ENCODE peak calls at places on chromosomes 4 and X, in four cellular contexts. S, M, Y and E are unnamed samples.

GRCh38 chr4:25948051-25948450 is 34.0 kb downstream of the SMIM20 start:
- DNase-seq in S (no peak), M (no peak), Y (no peak), E (no peak)

GRCh38 chr4:256492-256891 is 48.8 kb downstream of the ZNF732 start:
- DNase-seq in S (no peak), M (no peak), Y (no peak), E (no peak)

GRCh38 chr4:142404191-142404611 is 441.9 kb downstream of the INPP4B start:
- DNase-seq in S (no peak), M (no peak), Y (no peak), E (peak; percentile 24)

GRCh38 chr4:176191974-176192373 is 3.4 kb downstream of the SPATA4 start:
- DNase-seq in S (no peak), M (no peak), Y (no peak), E (no peak)

GRCh38 chrX:40132751-40133150 is 35.0 kb upstream of the BCOR start:
- DNase-seq in S (peak; percentile 77), M (peak; percentile 69), Y (peak; percentile 94), E (peak; percentile 82)

GRCh38 chr4:88818650-88819470 is 121.2 kb upstream of the NAP1L5 start:
- DNase-seq in S (peak; percentile 80), M (peak; percentile 58), Y (no peak), E (peak; percentile 41)

GRCh38 chr4:158315706-158316105 is 105.4 kb downstream of the TMEM144 start:
- DNase-seq in S (no peak), M (no peak), Y (no peak), E (no peak)

GRCh38 chr4:89306486-89307184 is 965 bp downstream of the GPRIN3 start:
- DNase-seq in S (no peak), M (no peak), Y (no peak), E (no peak)

GRCh38 chr4:37827802-37828321 is 1.4 kb downstream of the PGM2 start:
- DNase-seq in S (no peak), M (no peak), Y (no peak), E (no peak)

GRCh38 chr4:101177146-101177545 is 170.2 kb downstream of the PPP3CA start:
- DNase-seq in S (no peak), M (no peak), Y (no peak), E (no peak)

GRCh38 chrX:38804481-38805293 is 3.4 kb downstream of the MID1IP1 start:
- DNase-seq in S (peak; percentile 55), M (peak; percentile 64), Y (peak; percentile 88), E (peak; percentile 33)

GRCh38 chr4:121252224-121252806 is 88.2 kb upstream of the TNIP3 start:
- DNase-seq in S (peak; percentile 88), M (peak; percentile 64), Y (peak; percentile 90), E (peak; percentile 38)

GRCh38 chr4:13537011-13537831 is 7.1 kb downstream of the NKX3-2 start:
- DNase-seq in S (no peak), M (no peak), Y (no peak), E (no peak)

GRCh38 chr4:2805712-2806391 is 13.0 kb downstream of the SH3BP2 start:
- DNase-seq in S (peak; percentile 94), M (peak; percentile 75), Y (peak; percentile 95), E (no peak)

GRCh38 chr4:183838987-183839712 is 66.0 kb upstream of the STOX2 start:
- DNase-seq in S (no peak), M (no peak), Y (no peak), E (no peak)

GRCh38 chrX:150324919-150325318 is 38.2 kb upstream of the MAMLD1 start:
- DNase-seq in S (no peak), M (no peak), Y (no peak), E (no peak)

GRCh38 chrX:9135901-9136510 is 102.1 kb upstream of the FAM9B start:
- DNase-seq in S (no peak), M (no peak), Y (no peak), E (no peak)

GRCh38 chr4:141914746-141915145 is 278.4 kb downstream of the IL15 start:
- DNase-seq in S (no peak), M (no peak), Y (no peak), E (no peak)

GRCh38 chr4:19936471-19936870 is 315.2 kb upstream of the SLIT2 start:
- DNase-seq in S (no peak), M (no peak), Y (no peak), E (no peak)

GRCh38 chr4:110508827-110509446 is 33.0 kb downstream of the ENPEP start:
- DNase-seq in S (no peak), M (no peak), Y (no peak), E (no peak)

GRCh38 chr4:53280846-53281245 is 85.0 kb downstream of the SCFD2 start:
- DNase-seq in S (no peak), M (no peak), Y (no peak), E (no peak)

GRCh38 chr4:31655328-31655727 is 935.2 kb downstream of the PCDH7 start:
- DNase-seq in S (no peak), M (no peak), Y (no peak), E (no peak)

GRCh38 chr4:187993827-187994226 is 1.7 kb upstream of the ZFP42 start:
- DNase-seq in S (no peak), M (no peak), Y (no peak), E (no peak)

GRCh38 chr4:4859010-4859798 is at the start of gene MSX1:
- DNase-seq in S (peak; percentile 79), M (peak; percentile 89), Y (peak; percentile 97), E (peak; percentile 87)

GRCh38 chrX:47482512-47483309 is at the start of gene ZNF41:
- DNase-seq in S (peak; percentile 87), M (peak; percentile 75), Y (peak; percentile 93), E (peak; percentile 68)
- TF ChIP-seq POLR2A in S (peak; percentile 28), M (peak; percentile 37), Y (no peak), E (peak; percentile 42)

GRCh38 chr4:99816611-99817309 is at the start of gene DAPP1:
- DNase-seq in S (peak; percentile 94), M (peak; percentile 60), Y (peak; percentile 91), E (no peak)
- H3K4me3 ChIP-seq in S (peak within 1 kb of the TSS; percentile 38), M (peak within 1 kb of the TSS; percentile 1), Y (peak within 1 kb of the TSS; percentile 10), E (no peak within 1 kb of the TSS)

DNA sequence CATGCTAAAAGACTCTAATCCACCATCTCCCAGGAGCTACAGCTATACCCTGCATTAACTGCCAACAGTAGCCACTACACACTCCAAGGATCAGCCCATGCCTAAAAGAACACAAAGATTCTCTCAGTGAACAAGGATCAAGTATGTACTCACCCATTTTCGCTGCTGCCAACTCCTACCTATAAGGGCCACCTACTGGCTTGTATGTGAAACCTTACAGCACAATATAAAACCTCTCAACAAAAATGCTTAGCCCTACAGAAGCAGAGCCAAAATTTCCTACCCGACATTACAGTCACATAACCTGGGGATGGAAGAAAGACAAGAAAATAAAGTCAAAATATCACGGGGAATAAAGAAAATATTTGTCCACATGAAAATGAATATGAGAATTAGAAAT is 562.8 kb upstream of the POU3F4 start:
- DNase-seq in S (no peak), M (no peak), Y (no peak), E (no peak)
- TF ChIP-seq CTCF in S (no peak), M (no peak), Y (no peak), E (no peak)

GRCh38 chrX:154428176-154429171 is at the start of gene ATP6AP1:
- DNase-seq in S (peak; percentile 96), M (peak; percentile 95), Y (peak; percentile 98), E (peak; percentile 91)
- TF ChIP-seq POLR2A in S (peak; percentile 56), M (peak; percentile 41), Y (no peak), E (peak; percentile 77)

GRCh38 chrX:69614896-69615295 is 1.0 kb upstream of the EDA start:
- DNase-seq in S (no peak), M (no peak), Y (no peak), E (peak; percentile 20)

GRCh38 chrX:69616520-69617203 is 749 bp downstream of the EDA start:
- DNase-seq in S (no peak), M (peak; percentile 51), Y (peak; percentile 85), E (peak; percentile 35)

GRCh38 chrX:69615779-69616519 is at the start of gene EDA:
- DNase-seq in S (peak; percentile 79), M (peak; percentile 84), Y (peak; percentile 93), E (peak; percentile 88)

GRCh38 chrX:69613946-69614345 is 2.0 kb upstream of the EDA start:
- DNase-seq in S (no peak), M (no peak), Y (no peak), E (no peak)

DNA sequence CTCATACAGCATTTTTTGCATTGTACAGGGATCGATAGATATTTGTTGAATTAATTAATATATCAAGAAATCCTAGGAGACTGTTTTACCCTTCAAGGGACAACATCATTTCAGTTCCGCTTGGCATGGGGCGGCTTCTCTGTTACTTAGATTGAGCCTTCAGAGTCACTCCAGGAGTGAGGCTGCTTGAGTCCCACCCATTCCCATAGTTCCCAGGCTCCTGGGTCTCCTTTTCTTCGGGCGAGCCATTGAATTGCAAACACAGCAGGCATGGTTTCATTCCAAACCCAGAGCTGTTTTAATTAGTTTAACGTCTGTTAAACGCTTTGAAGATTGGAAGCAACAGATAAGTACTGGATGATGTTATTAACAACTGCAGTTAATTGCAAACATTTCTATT is 590 bp upstream of the EDA start:
- DNase-seq in S (no peak), M (no peak), Y (no peak), E (no peak)
- H3K4me3 ChIP-seq in S (no peak overlapping the region), M (no peak overlapping the region), Y (no peak overlapping the region), E (peak overlapping the region; percentile 24)

GRCh38 chrX:334331-334891 is 15.8 kb upstream of the GTPBP6 start:
- DNase-seq in S (no peak), M (peak; percentile 43), Y (no peak), E (no peak)
- TF ChIP-seq CTCF in S (no peak), M (no peak), Y (no peak), E (no peak)

GRCh38 chr4:8157496-8157895 is 1.1 kb downstream of the ABLIM2 start:
- DNase-seq in S (no peak), M (no peak), Y (no peak), E (peak; percentile 31)

GRCh38 chr4:8157944-8158709 is 486 bp downstream of the ABLIM2 start:
- DNase-seq in S (no peak), M (no peak), Y (no peak), E (peak; percentile 28)

GRCh38 chr4:8160233-8160560 is 1.6 kb upstream of the ABLIM2 start:
- DNase-seq in S (no peak), M (no peak), Y (no peak), E (no peak)

GRCh38 chr4:8159522-8160232 is 1.1 kb upstream of the ABLIM2 start:
- DNase-seq in S (no peak), M (no peak), Y (no peak), E (no peak)

DNA sequence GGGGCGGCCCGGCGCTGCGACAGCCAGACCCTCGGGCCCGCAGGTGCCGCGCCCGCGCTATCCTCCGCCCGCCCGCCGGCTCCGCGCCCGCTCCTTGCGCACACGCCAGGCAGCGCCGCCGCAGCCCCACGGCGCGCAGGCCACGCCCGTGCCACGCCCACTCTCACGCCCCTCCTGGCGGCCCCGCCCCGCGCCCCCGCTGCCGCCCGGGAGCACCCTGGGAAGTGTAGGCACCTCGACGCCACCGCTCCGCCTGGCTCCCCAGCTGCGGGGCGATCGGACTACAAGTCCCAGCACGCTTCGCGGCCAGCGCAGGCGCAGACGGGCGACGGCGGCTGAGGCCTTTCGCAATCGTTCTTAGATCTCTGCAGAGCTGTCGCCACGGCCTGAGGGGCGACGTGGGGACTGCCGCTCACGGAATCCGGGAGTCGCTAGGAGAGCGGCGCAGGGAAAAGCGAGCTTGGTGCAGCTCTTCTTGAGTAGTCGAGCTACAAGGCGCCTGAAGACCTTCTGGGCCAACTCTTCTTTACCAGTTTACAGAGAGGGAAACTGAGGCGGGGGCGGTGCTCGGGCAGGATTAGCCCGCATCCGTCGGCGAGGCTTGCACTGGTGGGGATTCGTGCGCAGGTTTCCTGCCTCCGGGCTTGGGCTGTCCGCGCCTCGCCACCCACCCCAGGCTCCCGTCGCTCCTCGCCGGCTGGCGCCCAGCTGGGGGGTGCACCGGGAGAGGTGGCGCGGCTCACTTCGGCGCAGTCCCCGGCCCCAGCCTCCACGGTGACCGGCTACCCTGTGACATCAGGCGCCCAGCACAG is at the start of gene ABLIM2:
- DNase-seq in S (peak; percentile 99), M (peak; percentile 99), Y (peak; percentile 99), E (peak; percentile 97)
- TF ChIP-seq POLR2A in S (no peak), M (peak; percentile 75), Y (no peak), E (peak; percentile 86)